ENCODE peak calls at places on chromosomes 6 and 20, in four cellular contexts. P, Z, G and B are unnamed samples. For H3K27me3 and H3K4me1, the result is how much of the 10 kb centered on the place peaks cover.

GRCh38 chr20:33655164-33655563 is 7.0 kb upstream of the C20orf144 start:
- DNase-seq in P (no peak), Z (no peak), G (no peak), B (no peak)

GRCh38 chr20:4136078-4136966 is 121.0 kb upstream of the RNF24 start:
- DNase-seq in P (no peak), Z (no peak), G (no peak), B (no peak)

GRCh38 chr20:57268399-57269076 is 2.1 kb upstream of the BMP7 start:
- DNase-seq in P (no peak), Z (no peak), G (no peak), B (no peak)

GRCh38 chr20:37228656-37229055 is 33.0 kb downstream of the GHRH start:
- DNase-seq in P (peak), Z (no peak), G (no peak), B (no peak)

GRCh38 chr20:63822276-63822696 is 8.8 kb downstream of the ZBTB46 start:
- DNase-seq in P (no peak), Z (no peak), G (no peak), B (no peak)

GRCh38 chr6:10315034-10315433 is 99.8 kb downstream of the TFAP2A start:
- DNase-seq in P (no peak), Z (no peak), G (no peak), B (no peak)

GRCh38 chr6:74871757-74872156 is 334.1 kb downstream of the COL12A1 start:
- DNase-seq in P (no peak), Z (no peak), G (no peak), B (no peak)

GRCh38 chr20:44635877-44636276 is 15.6 kb downstream of the ADA start:
- DNase-seq in P (no peak), Z (no peak), G (no peak), B (no peak)

GRCh38 chr6:103177800-103178199 is 1681.9 kb downstream of the HACE1 start:
- DNase-seq in P (no peak), Z (no peak), G (no peak), B (no peak)

GRCh38 chr6:33425668-33426577 is 6.1 kb downstream of the SYNGAP1 start:
- DNase-seq in P (peak), Z (peak), G (peak), B (peak)

GRCh38 chr6:7129784-7130569 is 22.2 kb downstream of the RREB1 start:
- DNase-seq in P (no peak), Z (no peak), G (peak), B (no peak)

GRCh38 chr6:108677357-108677756 is 116.6 kb downstream of the FOXO3 start:
- DNase-seq in P (no peak), Z (no peak), G (no peak), B (no peak)

GRCh38 chr20:64095927-64096326 is 11.4 kb downstream of the NPBWR2 start:
- DNase-seq in P (no peak), Z (no peak), G (no peak), B (no peak)

GRCh38 chr6:73566954-73567591 is 46.2 kb upstream of the EEF1A1 start:
- DNase-seq in P (peak), Z (no peak), G (peak), B (no peak)

DNA sequence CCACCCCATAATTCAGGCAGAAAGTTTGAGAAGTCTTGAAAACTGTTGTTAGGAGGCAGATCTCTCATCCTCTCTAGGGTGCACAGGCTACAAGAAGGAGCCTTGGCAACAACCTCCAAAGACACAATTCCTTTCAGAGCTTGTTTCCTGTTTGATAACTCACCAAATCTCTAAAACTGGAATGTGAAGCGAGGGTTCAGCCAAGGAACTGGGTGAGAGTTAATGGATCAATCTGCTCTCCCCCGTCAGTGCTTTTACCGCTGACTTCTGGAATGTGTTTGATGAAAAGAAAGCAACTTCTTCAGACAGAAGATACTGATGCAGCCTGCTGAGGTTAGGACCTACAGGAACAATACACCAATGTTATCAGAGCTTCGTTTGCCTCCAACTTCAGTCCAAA is 171.8 kb upstream of the BMP2 start:
- DNase-seq in P (no peak), Z (no peak), G (no peak), B (no peak)
- H3K27me3 ChIP-seq in P (under half), Z (under half), G (under half), B (under half)

GRCh38 chr6:137341721-137342195 is 122.6 kb upstream of the IFNGR1 start:
- DNase-seq in P (peak), Z (no peak), G (no peak), B (peak)

GRCh38 chr6:137342607-137343186 is 123.5 kb upstream of the IFNGR1 start:
- DNase-seq in P (no peak), Z (no peak), G (no peak), B (no peak)

GRCh38 chr6:137334884-137335283 is 115.7 kb upstream of the IFNGR1 start:
- DNase-seq in P (no peak), Z (no peak), G (no peak), B (no peak)

GRCh38 chr6:137334094-137334493 is 114.9 kb upstream of the IFNGR1 start:
- DNase-seq in P (no peak), Z (no peak), G (no peak), B (no peak)

GRCh38 chr6:137339929-137340559 is 120.9 kb upstream of the IFNGR1 start:
- DNase-seq in P (no peak), Z (no peak), G (no peak), B (no peak)
- H3K4me1 ChIP-seq in P (under half), Z (under half), G (under half), B (under half)

GRCh38 chr6:113104546-113105325 is 752.4 kb upstream of the MARCKS start:
- DNase-seq in P (no peak), Z (no peak), G (no peak), B (no peak)

GRCh38 chr6:113103618-113104390 is 753.3 kb upstream of the MARCKS start:
- DNase-seq in P (no peak), Z (no peak), G (no peak), B (no peak)

GRCh38 chr6:113102761-113103160 is 754.4 kb upstream of the MARCKS start:
- DNase-seq in P (no peak), Z (no peak), G (no peak), B (no peak)
- H3K27ac ChIP-seq in P (peak), Z (no peak), G (no peak), B (no peak)

DNA sequence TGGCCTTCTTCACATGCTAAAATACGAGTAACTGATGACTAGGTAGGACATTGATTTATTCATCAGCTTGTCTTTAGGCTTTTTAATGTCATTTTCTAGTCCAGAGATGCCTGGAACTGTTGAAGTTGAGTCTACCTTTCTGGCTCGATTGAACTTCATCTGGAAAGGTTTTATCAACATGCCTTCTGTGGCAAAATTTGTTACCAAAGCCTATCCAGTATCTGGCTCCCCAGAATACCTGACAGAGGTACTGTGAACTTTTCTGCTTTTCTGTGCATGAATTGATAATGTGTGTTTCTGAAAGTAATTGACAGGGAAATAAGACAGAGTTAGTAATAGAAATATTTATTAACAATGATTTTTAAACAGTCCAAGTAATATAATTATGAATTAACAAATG is 71.0 kb downstream of the PHF3 start:
- DNase-seq in P (no peak), Z (no peak), G (no peak), B (no peak)
- H3K27me3 ChIP-seq in P (under half), Z (under half), G (under half), B (under half)

GRCh38 chr6:30679765-30680535 is 6.5 kb downstream of the PPP1R18 start:
- DNase-seq in P (no peak), Z (no peak), G (no peak), B (no peak)
- H3K4me1 ChIP-seq in P (half or more), Z (under half), G (under half), B (under half)